ENCODE peak calls at places on chromosome 10, in five cellular contexts. One of them, this sample, is unnamed.

GRCh38 chr10:25725917-25726716 is 207.9 kb upstream of the MYO3A start:
- DNase-seq in astrocyte: peak
- DNase-seq in HEK293T: peak
- DNase-seq in body of pancreas: peak
- DNase-seq in AG09319: peak
- DNase-seq in this sample: peak

GRCh38 chr10:80464557-80465466 is 10.7 kb downstream of the TSPAN14 start:
- DNase-seq in astrocyte: peak
- DNase-seq in HEK293T: no peak
- DNase-seq in body of pancreas: peak
- DNase-seq in AG09319: no peak
- DNase-seq in this sample: no peak

GRCh38 chr10:123868058-123868995 is 23.3 kb downstream of the CPXM2 start:
- DNase-seq in astrocyte: no peak
- DNase-seq in HEK293T: no peak
- DNase-seq in body of pancreas: no peak
- DNase-seq in AG09319: no peak
- DNase-seq in this sample: no peak

GRCh38 chr10:86058964-86059363 is 307.6 kb downstream of the GRID1 start:
- DNase-seq in astrocyte: no peak
- DNase-seq in HEK293T: no peak
- DNase-seq in body of pancreas: no peak
- DNase-seq in AG09319: no peak
- DNase-seq in this sample: no peak

GRCh38 chr10:73946253-73947145 is 35.6 kb downstream of the PLAU start:
- DNase-seq in astrocyte: no peak
- DNase-seq in HEK293T: no peak
- DNase-seq in body of pancreas: no peak
- DNase-seq in AG09319: no peak
- DNase-seq in this sample: no peak

GRCh38 chr10:26573674-26574073 is 123.8 kb upstream of the PDSS1 start:
- DNase-seq in astrocyte: no peak
- DNase-seq in HEK293T: no peak
- DNase-seq in body of pancreas: no peak
- DNase-seq in AG09319: no peak
- DNase-seq in this sample: no peak

GRCh38 chr10:119755446-119755845 is 29.6 kb downstream of the INPP5F start:
- DNase-seq in astrocyte: peak
- DNase-seq in HEK293T: no peak
- DNase-seq in body of pancreas: no peak
- DNase-seq in AG09319: no peak
- DNase-seq in this sample: peak

GRCh38 chr10:61744469-61744868 is 81.7 kb downstream of the CABCOCO1 start:
- DNase-seq in astrocyte: no peak
- DNase-seq in HEK293T: no peak
- DNase-seq in body of pancreas: no peak
- DNase-seq in AG09319: no peak
- DNase-seq in this sample: no peak

GRCh38 chr10:119203006-119203405 is 4.4 kb upstream of the GRK5 start:
- DNase-seq in astrocyte: peak
- DNase-seq in HEK293T: no peak
- DNase-seq in body of pancreas: no peak
- DNase-seq in AG09319: no peak
- DNase-seq in this sample: peak

GRCh38 chr10:103636996-103637395 is 143.5 kb downstream of the NEURL1 start:
- DNase-seq in astrocyte: no peak
- DNase-seq in HEK293T: no peak
- DNase-seq in body of pancreas: no peak
- DNase-seq in AG09319: no peak
- DNase-seq in this sample: no peak

GRCh38 chr10:68223535-68224165 is 8.3 kb downstream of the ATOH7 start:
- DNase-seq in astrocyte: no peak
- DNase-seq in HEK293T: no peak
- DNase-seq in body of pancreas: no peak
- DNase-seq in AG09319: no peak
- DNase-seq in this sample: no peak

GRCh38 chr10:18261063-18261462 is 120.8 kb downstream of the CACNB2 start:
- DNase-seq in astrocyte: no peak
- DNase-seq in HEK293T: no peak
- DNase-seq in body of pancreas: no peak
- DNase-seq in AG09319: no peak
- DNase-seq in this sample: no peak

GRCh38 chr10:123797813-123798212 is 93.8 kb downstream of the CPXM2 start:
- DNase-seq in astrocyte: no peak
- DNase-seq in HEK293T: no peak
- DNase-seq in body of pancreas: no peak
- DNase-seq in AG09319: no peak
- DNase-seq in this sample: no peak

GRCh38 chr10:97781541-97782331 is 9.9 kb upstream of the SFRP5 start:
- DNase-seq in astrocyte: no peak
- DNase-seq in HEK293T: no peak
- DNase-seq in body of pancreas: no peak
- DNase-seq in AG09319: no peak
- DNase-seq in this sample: no peak

GRCh38 chr10:29613791-29614190 is 21.0 kb downstream of the SVIL start:
- DNase-seq in astrocyte: peak
- DNase-seq in HEK293T: no peak
- DNase-seq in body of pancreas: no peak
- DNase-seq in AG09319: no peak
- DNase-seq in this sample: no peak

GRCh38 chr10:119479532-119479931 is 63.0 kb downstream of the RGS10 start:
- DNase-seq in astrocyte: no peak
- DNase-seq in HEK293T: no peak
- DNase-seq in body of pancreas: no peak
- DNase-seq in AG09319: no peak
- DNase-seq in this sample: no peak

GRCh38 chr10:25493122-25493893 is 318.5 kb downstream of the GPR158 start:
- DNase-seq in astrocyte: peak
- DNase-seq in HEK293T: no peak
- DNase-seq in body of pancreas: no peak
- DNase-seq in AG09319: no peak
- DNase-seq in this sample: no peak

GRCh38 chr10:119663866-119664698 is 12.9 kb downstream of the BAG3 start:
- DNase-seq in astrocyte: no peak
- DNase-seq in HEK293T: no peak
- DNase-seq in body of pancreas: no peak
- DNase-seq in AG09319: no peak
- DNase-seq in this sample: peak

GRCh38 chr10:26737730-26738129 is 40.2 kb downstream of the PDSS1 start:
- DNase-seq in astrocyte: peak
- DNase-seq in HEK293T: no peak
- DNase-seq in body of pancreas: peak
- DNase-seq in AG09319: no peak
- DNase-seq in this sample: no peak

This sample was measured in EL.